ENCODE peak calls at places on chromosomes 4 and X, in ten cellular contexts. One of them, this sample, is unnamed.

GRCh38 chr4:137509855-137510282 is 22.4 kb downstream of the PCDH18 start:
- DNase-seq in stimulated activated CD4-positive, alpha-beta T cell treated with anti-CD3 and anti-CD28 coated beads, Interleukin-12 subunit alpha, Interleukin-12 subunit beta, amount 100 ng/mL, for 4 hours: no peak
- DNase-seq in AG09319: no peak
- DNase-seq in D341Med: no peak
- DNase-seq in cardiac muscle cell: no peak
- DNase-seq in AG04449: no peak
- DNase-seq in cerebellum: no peak
- DNase-seq in NCI-H2171 treated with DMSO at 0.1 percent for 48 hours: no peak
- DNase-seq in CD4-positive, alpha-beta T cell: no peak
- DNase-seq in Right ventricle myocardium superior: no peak
- DNase-seq in this sample: no peak

GRCh38 chrX:9943420-9943819 is 23.7 kb upstream of the CLDN34 start:
- DNase-seq in D341Med: no peak
- DNase-seq in cerebellum: no peak
- DNase-seq in NCI-H2171 treated with DMSO at 0.1 percent for 48 hours: no peak
- DNase-seq in AG09319: no peak
- DNase-seq in Right ventricle myocardium superior: no peak
- DNase-seq in CD4-positive, alpha-beta T cell: no peak
- DNase-seq in stimulated activated CD4-positive, alpha-beta T cell treated with anti-CD3 and anti-CD28 coated beads, Interleukin-12 subunit alpha, Interleukin-12 subunit beta, amount 100 ng/mL, for 4 hours: no peak
- DNase-seq in AG04449: no peak
- DNase-seq in cardiac muscle cell: no peak
- DNase-seq in this sample: no peak

GRCh38 chrX:17414057-17414658 is 39.2 kb downstream of the NHS start:
- DNase-seq in AG04449: no peak
- DNase-seq in D341Med: no peak
- DNase-seq in cerebellum: no peak
- DNase-seq in NCI-H2171 treated with DMSO at 0.1 percent for 48 hours: no peak
- DNase-seq in stimulated activated CD4-positive, alpha-beta T cell treated with anti-CD3 and anti-CD28 coated beads, Interleukin-12 subunit alpha, Interleukin-12 subunit beta, amount 100 ng/mL, for 4 hours: no peak
- DNase-seq in CD4-positive, alpha-beta T cell: no peak
- DNase-seq in Right ventricle myocardium superior: no peak
- DNase-seq in AG09319: no peak
- DNase-seq in cardiac muscle cell: no peak
- DNase-seq in this sample: no peak

GRCh38 chrX:71227370-71228062 is 4.5 kb downstream of the GJB1 start:
- DNase-seq in CD4-positive, alpha-beta T cell: no peak
- DNase-seq in NCI-H2171 treated with DMSO at 0.1 percent for 48 hours: no peak
- DNase-seq in stimulated activated CD4-positive, alpha-beta T cell treated with anti-CD3 and anti-CD28 coated beads, Interleukin-12 subunit alpha, Interleukin-12 subunit beta, amount 100 ng/mL, for 4 hours: no peak
- DNase-seq in AG09319: no peak
- DNase-seq in cerebellum: no peak
- DNase-seq in AG04449: no peak
- DNase-seq in Right ventricle myocardium superior: no peak
- DNase-seq in cardiac muscle cell: no peak
- DNase-seq in D341Med: no peak
- DNase-seq in this sample: no peak

GRCh38 chr4:57064811-57065711 is 45.1 kb downstream of the IGFBP7 start:
- DNase-seq in Right ventricle myocardium superior: peak; percentile 80
- DNase-seq in cardiac muscle cell: no peak
- DNase-seq in cerebellum: no peak
- DNase-seq in CD4-positive, alpha-beta T cell: no peak
- DNase-seq in D341Med: no peak
- DNase-seq in NCI-H2171 treated with DMSO at 0.1 percent for 48 hours: no peak
- DNase-seq in AG09319: peak; percentile 70
- DNase-seq in stimulated activated CD4-positive, alpha-beta T cell treated with anti-CD3 and anti-CD28 coated beads, Interleukin-12 subunit alpha, Interleukin-12 subunit beta, amount 100 ng/mL, for 4 hours: no peak
- DNase-seq in AG04449: peak; percentile 95
- DNase-seq in this sample: no peak

GRCh38 chrX:56796641-56797395 is 67.8 kb downstream of the NBDY start:
- DNase-seq in cardiac muscle cell: no peak
- DNase-seq in CD4-positive, alpha-beta T cell: no peak
- DNase-seq in cerebellum: no peak
- DNase-seq in D341Med: no peak
- DNase-seq in NCI-H2171 treated with DMSO at 0.1 percent for 48 hours: no peak
- DNase-seq in AG04449: no peak
- DNase-seq in stimulated activated CD4-positive, alpha-beta T cell treated with anti-CD3 and anti-CD28 coated beads, Interleukin-12 subunit alpha, Interleukin-12 subunit beta, amount 100 ng/mL, for 4 hours: no peak
- DNase-seq in AG09319: no peak
- DNase-seq in Right ventricle myocardium superior: no peak
- DNase-seq in this sample: no peak

GRCh38 chrX:48676893-48677270 is 6.7 kb upstream of the WAS start:
- DNase-seq in AG04449: no peak
- DNase-seq in Right ventricle myocardium superior: peak; percentile 40
- DNase-seq in cardiac muscle cell: no peak
- DNase-seq in D341Med: no peak
- DNase-seq in CD4-positive, alpha-beta T cell: no peak
- DNase-seq in stimulated activated CD4-positive, alpha-beta T cell treated with anti-CD3 and anti-CD28 coated beads, Interleukin-12 subunit alpha, Interleukin-12 subunit beta, amount 100 ng/mL, for 4 hours: no peak
- DNase-seq in cerebellum: peak; percentile 10
- DNase-seq in NCI-H2171 treated with DMSO at 0.1 percent for 48 hours: no peak
- DNase-seq in AG09319: no peak
- DNase-seq in this sample: peak; percentile 29

GRCh38 chr4:116066711-116067245 is 953.4 kb upstream of the NDST4 start:
- DNase-seq in AG04449: no peak
- DNase-seq in cardiac muscle cell: no peak
- DNase-seq in cerebellum: no peak
- DNase-seq in Right ventricle myocardium superior: no peak
- DNase-seq in stimulated activated CD4-positive, alpha-beta T cell treated with anti-CD3 and anti-CD28 coated beads, Interleukin-12 subunit alpha, Interleukin-12 subunit beta, amount 100 ng/mL, for 4 hours: no peak
- DNase-seq in CD4-positive, alpha-beta T cell: no peak
- DNase-seq in NCI-H2171 treated with DMSO at 0.1 percent for 48 hours: no peak
- DNase-seq in D341Med: no peak
- DNase-seq in AG09319: no peak
- DNase-seq in this sample: no peak

GRCh38 chr4:180635276-180635675 is 1607.9 kb upstream of the TENM3 start:
- DNase-seq in cardiac muscle cell: no peak
- DNase-seq in CD4-positive, alpha-beta T cell: no peak
- DNase-seq in cerebellum: no peak
- DNase-seq in D341Med: no peak
- DNase-seq in AG09319: no peak
- DNase-seq in NCI-H2171 treated with DMSO at 0.1 percent for 48 hours: no peak
- DNase-seq in Right ventricle myocardium superior: no peak
- DNase-seq in stimulated activated CD4-positive, alpha-beta T cell treated with anti-CD3 and anti-CD28 coated beads, Interleukin-12 subunit alpha, Interleukin-12 subunit beta, amount 100 ng/mL, for 4 hours: no peak
- DNase-seq in AG04449: no peak
- DNase-seq in this sample: no peak

GRCh38 chr4:138507527-138507926 is 265.4 kb upstream of the SLC7A11 start:
- DNase-seq in AG04449: peak; percentile 71
- DNase-seq in stimulated activated CD4-positive, alpha-beta T cell treated with anti-CD3 and anti-CD28 coated beads, Interleukin-12 subunit alpha, Interleukin-12 subunit beta, amount 100 ng/mL, for 4 hours: no peak
- DNase-seq in cardiac muscle cell: no peak
- DNase-seq in D341Med: no peak
- DNase-seq in NCI-H2171 treated with DMSO at 0.1 percent for 48 hours: no peak
- DNase-seq in cerebellum: no peak
- DNase-seq in AG09319: peak; percentile 12
- DNase-seq in CD4-positive, alpha-beta T cell: no peak
- DNase-seq in Right ventricle myocardium superior: no peak
- DNase-seq in this sample: peak; percentile 22

GRCh38 chr4:154977228-154977627 is 196.2 kb downstream of the RBM46 start:
- DNase-seq in NCI-H2171 treated with DMSO at 0.1 percent for 48 hours: no peak
- DNase-seq in D341Med: no peak
- DNase-seq in cerebellum: no peak
- DNase-seq in AG09319: no peak
- DNase-seq in AG04449: no peak
- DNase-seq in Right ventricle myocardium superior: no peak
- DNase-seq in cardiac muscle cell: no peak
- DNase-seq in stimulated activated CD4-positive, alpha-beta T cell treated with anti-CD3 and anti-CD28 coated beads, Interleukin-12 subunit alpha, Interleukin-12 subunit beta, amount 100 ng/mL, for 4 hours: no peak
- DNase-seq in CD4-positive, alpha-beta T cell: no peak
- DNase-seq in this sample: no peak

GRCh38 chr4:177728361-177729152 is 286.3 kb upstream of the AGA start:
- DNase-seq in NCI-H2171 treated with DMSO at 0.1 percent for 48 hours: peak; percentile 48
- DNase-seq in cardiac muscle cell: no peak
- DNase-seq in AG09319: no peak
- DNase-seq in Right ventricle myocardium superior: no peak
- DNase-seq in cerebellum: no peak
- DNase-seq in CD4-positive, alpha-beta T cell: no peak
- DNase-seq in D341Med: no peak
- DNase-seq in stimulated activated CD4-positive, alpha-beta T cell treated with anti-CD3 and anti-CD28 coated beads, Interleukin-12 subunit alpha, Interleukin-12 subunit beta, amount 100 ng/mL, for 4 hours: no peak
- DNase-seq in AG04449: no peak
- DNase-seq in this sample: peak; percentile 13